ENCODE peak calls at places on chromosomes 4 and X, in ten cellular contexts. J is activated CD8-positive, alpha-beta memory T cell treated with anti-CD3 and anti-CD28 coated beads, Interleukin-2, amount 50 U/mL, for 4 hours; N is ureter; M is adipocyte; P is stimulated activated CD4-positive, alpha-beta T cell treated with anti-CD3 and anti-CD28 coated beads, Interleukin-2, amount 100 ng/mL, for 24 hours; B is activated CD4-positive, CD25-positive, alpha-beta regulatory T cell; R is DMS 273 treated with DMSO at 0.1 percent for 48 hours; V is hepatocyte; D is caudate nucleus; L is amniotic epithelial cell. S is an unnamed sample.

GRCh38 chr4:33369366-33369899 is 2649.3 kb downstream of the PCDH7 start:
- DNase-seq in M (peak), L (peak), R (no peak), P (no peak), D (no peak), B (no peak), V (peak), J (no peak), N (no peak), S (peak)

GRCh38 chrX:101417981-101418841 is 10.2 kb downstream of the HNRNPH2 start:
- DNase-seq in M (peak), V (peak), R (no peak), P (peak), B (peak), L (peak), J (peak), N (peak), D (peak), S (no peak)

GRCh38 chr4:1402021-1402515 is 4.2 kb downstream of the NKX1-1 start:
- DNase-seq in M (no peak), D (no peak), N (no peak), B (no peak), R (no peak), V (peak), P (no peak), J (no peak), L (no peak), S (no peak)

GRCh38 chrX:153900806-153901752 is 3.4 kb upstream of the AVPR2 start:
- DNase-seq in B (no peak), N (peak), D (no peak), V (peak), J (peak), R (peak), L (peak), M (peak), P (peak), S (peak)

GRCh38 chr4:72557021-72557420 is 12.0 kb downstream of the ADAMTS3 start:
- DNase-seq in B (no peak), D (no peak), R (no peak), M (no peak), V (no peak), N (no peak), P (no peak), L (no peak), J (no peak), S (peak)

GRCh38 chr4:23754688-23755087 is 135.2 kb downstream of the PPARGC1A start:
- DNase-seq in B (no peak), M (no peak), J (no peak), R (no peak), P (no peak), N (no peak), V (peak), L (no peak), D (no peak), S (no peak)

GRCh38 chr4:683982-684571 is 4.9 kb downstream of the SLC49A3 start:
- DNase-seq in N (peak), R (peak), L (peak), D (peak), B (no peak), P (peak), J (no peak), V (peak), M (peak), S (peak)

GRCh38 chr4:112173593-112174559 is 28.6 kb downstream of the FAM241A start:
- DNase-seq in N (no peak), R (no peak), B (no peak), L (peak), M (no peak), P (no peak), D (no peak), V (no peak), J (no peak), S (no peak)

GRCh38 chrX:47176101-47176740 is 17.4 kb upstream of the UBA1 start:
- DNase-seq in R (no peak), N (no peak), M (no peak), J (no peak), P (no peak), V (no peak), B (no peak), D (no peak), L (no peak), S (no peak)

GRCh38 chr4:84948056-84948455 is 18.4 kb downstream of the WDFY3 start:
- DNase-seq in N (no peak), J (no peak), D (no peak), M (peak), R (no peak), B (no peak), L (peak), V (no peak), P (no peak), S (peak)

GRCh38 chr4:10074767-10075105 is 41.9 kb downstream of the WDR1 start:
- DNase-seq in R (peak), M (peak), V (no peak), B (no peak), D (no peak), L (peak), J (no peak), N (no peak), P (no peak), S (peak)

GRCh38 chr4:15805583-15806517 is 27.7 kb downstream of the CD38 start:
- DNase-seq in B (no peak), N (no peak), M (peak), D (no peak), R (no peak), P (peak), V (peak), J (peak), L (peak), S (peak)

GRCh38 chrX:319579-320125 is 1.1 kb upstream of the GTPBP6 start:
- DNase-seq in J (no peak), R (no peak), M (peak), V (no peak), L (no peak), P (no peak), B (no peak), N (peak), D (no peak), S (no peak)

GRCh38 chrX:47189906-47190305 is 3.7 kb upstream of the UBA1 start:
- DNase-seq in J (no peak), V (no peak), N (no peak), R (no peak), D (no peak), M (no peak), B (no peak), P (no peak), L (peak), S (no peak)

GRCh38 chr4:13528823-13529129 is 15.5 kb downstream of the NKX3-2 start:
- DNase-seq in R (no peak), V (no peak), J (no peak), D (no peak), N (no peak), P (no peak), B (no peak), L (no peak), M (no peak), S (no peak)

GRCh38 chr4:119191505-119191904 is 21.0 kb upstream of the USP53 start:
- DNase-seq in R (no peak), J (no peak), B (no peak), L (no peak), P (no peak), N (no peak), V (no peak), M (no peak), D (no peak), S (no peak)

GRCh38 chrX:85243761-85244410 is at the start of the genes SATL1 and ZNF711:
- DNase-seq in V (peak), L (peak), M (peak), D (peak), N (peak), R (peak), J (peak), B (no peak), P (peak), S (peak)